ENCODE peak calls at places on chromosomes 11 and 22, in nine cellular contexts. K, B, J, I, S, X, F, W and L are unnamed samples.

GRCh38 chr11:67484847-67485311 is 2.1 kb downstream of the AIP start:
- DNase-seq in K (no peak), B (peak), J (no peak), I (peak), S (peak), X (no peak), F (peak), W (no peak), L (no peak)

GRCh38 chr11:67027483-67027930 is 4.6 kb downstream of the SYT12 start:
- DNase-seq in K (no peak), B (no peak), J (no peak), I (no peak), S (no peak), X (no peak), F (no peak), W (no peak), L (no peak)

GRCh38 chr22:32649515-32650200 is 151.8 kb upstream of the TIMP3 start:
- DNase-seq in K (no peak), B (peak), J (no peak), I (peak), S (peak), X (no peak), F (no peak), W (peak), L (peak)

GRCh38 chr11:22539851-22540376 is 85.7 kb downstream of the FANCF start:
- DNase-seq in K (no peak), B (no peak), J (peak), I (no peak), S (no peak), X (no peak), F (no peak), W (no peak), L (peak)

GRCh38 chr11:78902771-78903507 is 328.3 kb upstream of the NARS2 start:
- DNase-seq in K (no peak), B (no peak), J (no peak), I (no peak), S (no peak), X (peak), F (no peak), W (no peak), L (no peak)

GRCh38 chr11:22677153-22677890 is 10.9 kb downstream of the GAS2 start:
- DNase-seq in K (no peak), B (no peak), J (no peak), I (no peak), S (no peak), X (no peak), F (no peak), W (no peak), L (no peak)

GRCh38 chr11:12064136-12064953 is 46.0 kb upstream of the MICAL2 start:
- DNase-seq in K (no peak), B (no peak), J (no peak), I (peak), S (no peak), X (peak), F (no peak), W (no peak), L (no peak)

GRCh38 chr11:121566279-121567168 is 113.8 kb upstream of the SORL1-AS1 start:
- DNase-seq in K (no peak), B (no peak), J (no peak), I (no peak), S (no peak), X (no peak), F (no peak), W (no peak), L (no peak)

GRCh38 chr11:134418119-134418840 is 6.2 kb upstream of the B3GAT1 start:
- DNase-seq in K (no peak), B (no peak), J (peak), I (no peak), S (no peak), X (no peak), F (no peak), W (no peak), L (peak)

GRCh38 chr11:119793335-119793984 is 64.5 kb upstream of the NECTIN1 start:
- DNase-seq in K (no peak), B (no peak), J (no peak), I (no peak), S (no peak), X (peak), F (peak), W (no peak), L (peak)

GRCh38 chr11:65615950-65616574 is 486 bp downstream of the PCNX3 start:
- DNase-seq in K (no peak), B (no peak), J (peak), I (no peak), S (no peak), X (no peak), F (no peak), W (no peak), L (no peak)

GRCh38 chr11:103359221-103359620 is 250.0 kb downstream of the DYNC2H1 start:
- DNase-seq in K (no peak), B (no peak), J (no peak), I (no peak), S (no peak), X (no peak), F (no peak), W (no peak), L (no peak)

GRCh38 chr11:74721479-74721835 is 9.8 kb downstream of the CHRDL2 start:
- DNase-seq in K (no peak), B (no peak), J (no peak), I (no peak), S (no peak), X (no peak), F (no peak), W (no peak), L (no peak)

DNA sequence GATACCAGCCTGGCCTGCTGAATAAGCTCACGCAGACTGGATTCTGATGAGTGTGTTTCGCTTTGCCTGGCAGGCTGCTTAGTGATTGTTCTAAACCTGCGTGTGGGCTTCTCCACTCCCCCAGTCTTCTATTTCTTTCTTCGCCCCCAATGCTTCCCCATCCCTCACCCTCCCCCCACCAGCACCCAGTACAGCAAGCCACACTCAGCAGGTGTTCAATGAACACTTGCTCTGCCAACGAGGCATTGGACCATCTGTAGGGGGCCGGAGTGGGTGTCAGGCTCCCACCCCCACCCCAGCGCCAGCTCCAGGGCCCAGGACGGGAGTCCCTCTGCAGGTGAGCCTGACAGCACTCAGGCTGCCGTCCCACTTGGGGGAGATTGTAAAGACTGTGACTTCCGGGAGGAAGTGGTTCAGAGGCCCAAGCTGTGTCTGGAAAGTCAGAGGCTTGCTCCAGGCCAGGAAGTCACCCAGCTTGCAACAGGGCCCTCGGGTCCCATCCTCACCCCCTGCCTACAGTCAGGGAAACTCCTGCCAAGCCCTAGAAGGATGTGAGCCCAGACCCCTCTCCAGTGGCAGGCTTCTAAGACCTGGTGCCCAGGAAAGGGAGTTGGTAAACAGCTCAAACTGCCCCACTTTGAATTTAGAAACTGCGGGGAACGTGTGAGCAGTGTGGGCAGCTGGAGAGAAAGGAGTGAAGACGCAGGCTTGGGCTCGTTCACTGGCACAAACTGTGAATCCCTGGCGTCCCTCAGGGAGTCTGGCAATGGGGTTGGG is 66.3 kb upstream of the PRDM11 start:
- DNase-seq in K (no peak), B (no peak), J (no peak), I (no peak), S (peak), X (no peak), F (peak), W (no peak), L (no peak)
- H3K27ac ChIP-seq in K (no peak), B (no peak), J (no peak), I (peak), S (peak), X (no peak), F (no peak), W (no peak), L (no peak)

GRCh38 chr11:101914737-101915426 is at the start of gene CEP126:
- DNase-seq in K (peak), B (peak), J (peak), I (peak), S (peak), X (peak), F (peak), W (peak), L (peak)
- TF ChIP-seq CTCF in K (peak), B (peak), J (peak), I (peak), S (peak), X (no peak), F (peak), W (peak), L (peak)

DNA sequence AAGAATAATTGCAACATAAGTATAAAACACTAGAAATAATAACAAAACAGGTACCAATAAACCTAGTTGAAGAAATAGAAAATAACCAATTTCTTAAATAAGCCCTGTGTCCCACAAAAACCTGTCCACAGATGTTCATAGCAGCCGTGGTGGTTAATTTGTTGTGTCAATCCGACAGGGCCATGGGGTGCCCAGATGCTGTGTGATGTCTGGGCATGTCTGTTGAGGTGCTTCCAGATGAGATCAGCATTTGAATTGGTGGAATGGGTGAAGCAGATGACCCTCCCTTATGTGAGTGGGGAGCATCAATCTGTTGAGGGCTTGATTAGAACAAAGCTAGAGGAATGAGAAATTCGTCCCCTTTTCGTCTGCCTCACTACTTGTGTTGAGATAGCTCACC is 2.5 kb upstream of the PLAAT2 start:
- DNase-seq in K (no peak), B (no peak), J (no peak), I (no peak), S (no peak), X (no peak), F (no peak), W (no peak), L (no peak)
- H3K27ac ChIP-seq in K (no peak), B (no peak), J (no peak), I (no peak), S (peak), X (no peak), F (no peak), W (no peak), L (no peak)

GRCh38 chr22:50249382-50250248 is 1.4 kb downstream of the HDAC10 start:
- DNase-seq in K (no peak), B (no peak), J (no peak), I (no peak), S (no peak), X (no peak), F (no peak), W (peak), L (no peak)
- TF ChIP-seq CTCF in K (no peak), B (no peak), J (no peak), I (no peak), S (no peak), X (no peak), F (no peak), W (no peak), L (no peak)

GRCh38 chr11:35182317-35182939 is 43.5 kb downstream of the CD44 start:
- DNase-seq in K (no peak), B (no peak), J (no peak), I (no peak), S (no peak), X (no peak), F (no peak), W (no peak), L (no peak)

GRCh38 chr11:35187996-35188395 is 49.0 kb downstream of the CD44 start:
- DNase-seq in K (no peak), B (no peak), J (no peak), I (no peak), S (no peak), X (no peak), F (no peak), W (no peak), L (no peak)

GRCh38 chr11:35183526-35183925 is 44.6 kb downstream of the CD44 start:
- DNase-seq in K (no peak), B (no peak), J (no peak), I (no peak), S (no peak), X (no peak), F (no peak), W (no peak), L (no peak)

GRCh38 chr11:35180311-35181233 is 41.6 kb downstream of the CD44 start:
- DNase-seq in K (no peak), B (no peak), J (peak), I (no peak), S (no peak), X (no peak), F (no peak), W (no peak), L (no peak)

GRCh38 chr11:35185696-35186095 is 46.7 kb downstream of the CD44 start:
- DNase-seq in K (no peak), B (no peak), J (peak), I (no peak), S (no peak), X (no peak), F (no peak), W (no peak), L (peak)
- H3K27ac ChIP-seq in K (no peak), B (no peak), J (no peak), I (peak), S (peak), X (no peak), F (no peak), W (no peak), L (no peak)

DNA sequence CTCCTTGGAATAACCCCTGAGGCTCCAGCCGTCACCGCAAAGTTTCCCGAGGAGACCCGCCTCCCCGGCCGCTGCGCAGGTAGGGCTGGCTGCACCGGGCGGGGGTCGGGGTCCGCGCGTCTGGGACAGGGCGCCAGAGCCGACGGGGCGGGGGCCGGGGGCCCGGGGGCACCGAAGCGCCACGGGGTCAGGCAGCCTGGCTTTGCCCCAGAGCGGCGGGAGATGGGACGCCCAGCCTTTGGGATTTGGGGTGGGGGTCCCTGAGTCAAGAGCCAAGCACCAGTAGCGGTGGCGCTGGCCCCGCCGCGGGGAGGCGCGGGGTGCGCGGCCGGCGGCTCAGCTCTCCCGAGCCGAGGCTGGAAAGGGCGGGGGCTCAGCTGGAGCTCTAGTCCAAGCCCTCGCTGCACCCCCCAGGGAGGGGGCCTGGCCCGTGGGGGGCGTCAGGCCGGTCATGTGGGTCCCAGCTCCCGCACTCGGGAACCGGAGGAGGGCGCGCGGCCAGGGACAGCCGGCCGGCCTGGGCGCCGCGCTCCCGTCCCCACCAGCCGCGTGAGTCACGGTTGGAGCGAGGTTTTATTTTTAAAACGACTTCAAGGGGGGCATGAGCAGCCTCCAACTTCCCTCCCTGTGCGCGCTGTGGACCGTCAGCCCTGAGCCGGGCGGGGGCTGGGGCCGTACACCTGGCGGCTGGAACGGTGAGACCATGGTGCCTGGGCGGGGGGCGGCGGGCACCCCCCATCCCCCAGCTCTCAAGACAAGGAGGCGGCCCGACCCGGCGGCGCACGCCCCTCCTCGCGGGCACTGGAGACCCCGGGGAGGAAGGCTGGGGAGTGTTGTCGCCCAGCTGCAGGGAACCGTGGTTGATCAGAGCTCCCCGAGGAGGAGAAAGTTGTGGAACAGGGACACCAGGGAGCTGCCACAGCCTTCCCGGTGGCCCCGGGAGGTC is 623 bp downstream of the FLRT1 start:
- DNase-seq in K (no peak), B (no peak), J (peak), I (peak), S (no peak), X (peak), F (no peak), W (peak), L (peak)
- TF ChIP-seq CTCF in K (no peak), B (no peak), J (no peak), I (no peak), S (no peak), X (no peak), F (no peak), W (no peak), L (no peak)

GRCh38 chr11:94153320-94153719 is 24.7 kb downstream of the PANX1 start:
- DNase-seq in K (no peak), B (no peak), J (no peak), I (no peak), S (no peak), X (no peak), F (no peak), W (no peak), L (no peak)
- H3K27ac ChIP-seq in K (no peak), B (no peak), J (no peak), I (no peak), S (no peak), X (no peak), F (no peak), W (no peak), L (no peak)

GRCh38 chr11:32328392-32328791 is 106.9 kb downstream of the WT1 start:
- DNase-seq in K (no peak), B (no peak), J (no peak), I (no peak), S (no peak), X (no peak), F (no peak), W (no peak), L (no peak)

GRCh38 chr11:32325725-32326124 is 109.6 kb downstream of the WT1 start:
- DNase-seq in K (no peak), B (no peak), J (no peak), I (no peak), S (no peak), X (no peak), F (no peak), W (no peak), L (no peak)

GRCh38 chr11:32326522-32326921 is 108.8 kb downstream of the WT1 start:
- DNase-seq in K (no peak), B (no peak), J (no peak), I (no peak), S (no peak), X (no peak), F (no peak), W (no peak), L (no peak)

GRCh38 chr11:32325187-32325586 is 110.2 kb downstream of the WT1 start:
- DNase-seq in K (no peak), B (no peak), J (no peak), I (no peak), S (no peak), X (no peak), F (no peak), W (no peak), L (no peak)

GRCh38 chr11:32323814-32324130 is 111.6 kb downstream of the WT1 start:
- DNase-seq in K (no peak), B (no peak), J (no peak), I (no peak), S (no peak), X (no peak), F (no peak), W (no peak), L (no peak)
- TF ChIP-seq CTCF in K (no peak), B (no peak), J (no peak), I (no peak), S (no peak), X (no peak), F (no peak), W (no peak), L (no peak)

DNA sequence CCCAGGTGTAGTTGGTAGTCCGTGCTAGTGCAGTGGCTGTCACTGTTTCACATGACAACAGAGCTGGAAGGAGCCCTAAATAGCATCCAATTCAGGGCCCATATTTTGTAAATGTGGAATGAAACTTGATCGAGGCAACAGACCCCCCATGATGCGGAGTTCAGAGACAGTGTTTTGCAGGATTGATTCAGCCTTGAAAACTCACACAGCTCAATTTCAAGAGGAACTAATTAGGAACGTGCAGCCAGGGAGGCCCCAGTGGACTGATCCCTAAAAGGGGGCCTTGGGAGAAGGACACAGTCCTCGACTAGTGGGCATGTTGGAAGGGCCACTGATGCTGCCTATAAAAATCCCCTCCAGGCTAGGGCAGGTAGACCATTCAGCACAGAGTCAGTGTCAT is 61.0 kb upstream of the TTC12 start:
- DNase-seq in K (no peak), B (no peak), J (no peak), I (no peak), S (no peak), X (no peak), F (no peak), W (no peak), L (no peak)
- H3K27ac ChIP-seq in K (no peak), B (no peak), J (no peak), I (no peak), S (no peak), X (no peak), F (no peak), W (no peak), L (no peak)